ENCODE peak calls at places on chromosomes 6 and 20, in six cellular contexts. G, I, L, P, S and U are unnamed samples.

GRCh38 chr6:20707166-20707485 is 172.9 kb downstream of the CDKAL1 start:
- DNase-seq in G (no peak), I (no peak), L (peak), P (no peak), S (no peak), U (no peak)

GRCh38 chr6:132768051-132768517 is 10.4 kb upstream of the VNN2 start:
- DNase-seq in G (peak), I (no peak), L (no peak), P (no peak), S (peak), U (no peak)

GRCh38 chr20:46964299-46965123 is 69.9 kb downstream of the EYA2 start:
- DNase-seq in G (no peak), I (no peak), L (no peak), P (no peak), S (no peak), U (no peak)

GRCh38 chr6:27280064-27280539 is 32.0 kb downstream of the POM121L2 start:
- DNase-seq in G (peak), I (no peak), L (peak), P (no peak), S (peak), U (no peak)

GRCh38 chr20:19692685-19693119 is 65.4 kb upstream of the RIN2 start:
- DNase-seq in G (peak), I (no peak), L (peak), P (peak), S (peak), U (no peak)

GRCh38 chr6:80454197-80454596 is 347.7 kb downstream of the BCKDHB start:
- DNase-seq in G (peak), I (peak), L (no peak), P (no peak), S (no peak), U (no peak)

GRCh38 chr6:11198663-11199603 is 33.5 kb downstream of the NEDD9 start:
- DNase-seq in G (no peak), I (no peak), L (no peak), P (no peak), S (no peak), U (no peak)

GRCh38 chr6:31068738-31069340 is 43.5 kb downstream of the C6orf15 start:
- DNase-seq in G (peak), I (peak), L (peak), P (peak), S (peak), U (peak)

GRCh38 chr6:127291495-127291894 is 24.8 kb downstream of the RNF146 start:
- DNase-seq in G (no peak), I (no peak), L (no peak), P (no peak), S (no peak), U (no peak)

GRCh38 chr6:17448165-17448564 is 54.8 kb downstream of the CAP2 start:
- DNase-seq in G (peak), I (no peak), L (no peak), P (no peak), S (no peak), U (no peak)

GRCh38 chr20:24971702-24972101 is 20.8 kb downstream of the APMAP start:
- DNase-seq in G (no peak), I (no peak), L (no peak), P (no peak), S (no peak), U (no peak)

GRCh38 chr6:118788702-118789101 is 105.2 kb upstream of the ASF1A start:
- DNase-seq in G (no peak), I (no peak), L (no peak), P (no peak), S (no peak), U (no peak)

GRCh38 chr6:97294451-97294850 is 11.4 kb upstream of the MMS22L start:
- DNase-seq in G (peak), I (no peak), L (no peak), P (no peak), S (no peak), U (no peak)

GRCh38 chr20:42886801-42887200 is 302.9 kb downstream of the PTPRT start:
- DNase-seq in G (no peak), I (no peak), L (no peak), P (no peak), S (no peak), U (no peak)

GRCh38 chr6:34680802-34681515 is 15.6 kb downstream of the ILRUN start:
- DNase-seq in G (peak), I (no peak), L (no peak), P (no peak), S (no peak), U (no peak)

GRCh38 chr20:34427784-34428183 is 64.7 kb downstream of the ITCH start:
- DNase-seq in G (no peak), I (no peak), L (no peak), P (no peak), S (no peak), U (no peak)

GRCh38 chr6:136324981-136325380 is 35.3 kb upstream of the BCLAF1 start:
- DNase-seq in G (no peak), I (no peak), L (peak), P (no peak), S (peak), U (no peak)

GRCh38 chr6:168432196-168432595 is 8.8 kb upstream of the SMOC2 start:
- DNase-seq in G (no peak), I (no peak), L (no peak), P (no peak), S (no peak), U (no peak)

GRCh38 chr20:9214676-9215075 is 145.8 kb downstream of the PLCB4 start:
- DNase-seq in G (peak), I (peak), L (no peak), P (no peak), S (no peak), U (no peak)

GRCh38 chr20:3483309-3483708 is 12.5 kb downstream of the ATRN start:
- DNase-seq in G (no peak), I (no peak), L (no peak), P (no peak), S (no peak), U (no peak)

GRCh38 chr6:28643017-28643740 is 117.5 kb downstream of the GPX5 start:
- DNase-seq in G (peak), I (peak), L (peak), P (no peak), S (no peak), U (no peak)

GRCh38 chr20:63044204-63044600 is 37.4 kb upstream of the BHLHE23 start:
- DNase-seq in G (no peak), I (no peak), L (no peak), P (no peak), S (no peak), U (no peak)

GRCh38 chr6:98747960-98748359 is 86.4 kb upstream of the POU3F2 start:
- DNase-seq in G (peak), I (no peak), L (no peak), P (no peak), S (no peak), U (no peak)

GRCh38 chr20:17569616-17570346 is at the start of gene DSTN:
- DNase-seq in G (peak), I (peak), L (peak), P (peak), S (peak), U (peak)

GRCh38 chr20:50520222-50520877 is 10.2 kb downstream of the PTPN1 start:
- DNase-seq in G (peak), I (no peak), L (no peak), P (no peak), S (no peak), U (no peak)

GRCh38 chr20:37075932-37076685 is 19.7 kb downstream of the RBL1 start:
- DNase-seq in G (peak), I (no peak), L (no peak), P (no peak), S (no peak), U (no peak)

GRCh38 chr6:148835920-148836441 is 89.2 kb downstream of the UST start:
- DNase-seq in G (peak), I (peak), L (no peak), P (no peak), S (no peak), U (no peak)

GRCh38 chr6:55433446-55434130 is 106.3 kb downstream of the GFRAL start:
- DNase-seq in G (peak), I (peak), L (no peak), P (no peak), S (no peak), U (no peak)

GRCh38 chr20:33328157-33328556 is 45.1 kb downstream of the BPIFB1 start:
- DNase-seq in G (no peak), I (no peak), L (no peak), P (no peak), S (no peak), U (no peak)

GRCh38 chr20:38325905-38326304 is 20.4 kb upstream of the LBP start:
- DNase-seq in G (no peak), I (no peak), L (no peak), P (no peak), S (no peak), U (no peak)

GRCh38 chr6:7171119-7171518 is 63.4 kb downstream of the RREB1 start:
- DNase-seq in G (no peak), I (no peak), L (no peak), P (no peak), S (no peak), U (no peak)

GRCh38 chr6:6631526-6632276 is 43.2 kb downstream of the LY86 start:
- DNase-seq in G (peak), I (peak), L (peak), P (no peak), S (no peak), U (no peak)

GRCh38 chr20:34064286-34064685 is 47.8 kb downstream of the EIF2S2 start:
- DNase-seq in G (no peak), I (no peak), L (no peak), P (no peak), S (no peak), U (no peak)

GRCh38 chr6:24126586-24127192 is 674 bp downstream of the NRSN1 start:
- DNase-seq in G (peak), I (peak), L (peak), P (peak), S (peak), U (no peak)

GRCh38 chr20:58177799-58178198 is 50.7 kb downstream of the ANKRD60 start:
- DNase-seq in G (no peak), I (no peak), L (no peak), P (no peak), S (no peak), U (no peak)

GRCh38 chr6:142207265-142207877 is 60.3 kb downstream of the VTA1 start:
- DNase-seq in G (peak), I (peak), L (peak), P (no peak), S (peak), U (no peak)

GRCh38 chr20:24277196-24277595 is 192.2 kb upstream of the SYNDIG1 start:
- DNase-seq in G (no peak), I (no peak), L (no peak), P (no peak), S (no peak), U (no peak)

GRCh38 chr20:8557711-8558110 is 425.6 kb downstream of the PLCB1 start:
- DNase-seq in G (peak), I (no peak), L (no peak), P (no peak), S (no peak), U (no peak)

GRCh38 chr20:47379433-47380150 is 23.1 kb upstream of the ZMYND8 start:
- DNase-seq in G (peak), I (no peak), L (no peak), P (no peak), S (no peak), U (no peak)